ENCODE peak calls at places on chromosomes 12 and 14, in four cellular contexts. H is tibial artery; Z is CD4-positive, alpha-beta memory T cell; P is aorta. Y is an unnamed sample. For H3K27me3, the result is how much of the 10 kb centered on the place peaks cover.

GRCh38 chr12:53806689-53807088 is 54.9 kb upstream of the CISTR start:
- DNase-seq in H (no peak), Z (no peak), P (no peak), Y (no peak)

GRCh38 chr12:21773263-21773741 is 1.2 kb downstream of the KCNJ8 start:
- DNase-seq in H (peak), Z (no peak), P (peak), Y (no peak)

GRCh38 chr14:38078393-38078792 is 129.3 kb upstream of the SSTR1 start:
- DNase-seq in H (no peak), Z (peak), P (no peak), Y (no peak)

GRCh38 chr14:78697341-78697740 is 527.2 kb downstream of the NRXN3 start:
- DNase-seq in H (no peak), Z (no peak), P (no peak), Y (no peak)

GRCh38 chr12:96352161-96352835 is 47.9 kb downstream of the CDK17 start:
- DNase-seq in H (no peak), Z (no peak), P (no peak), Y (no peak)

GRCh38 chr12:95877622-95878021 is 18.9 kb downstream of the SNRPF start:
- DNase-seq in H (no peak), Z (no peak), P (no peak), Y (no peak)

GRCh38 chr12:104686196-104686595 is 229.4 kb downstream of the CHST11 start:
- DNase-seq in H (no peak), Z (no peak), P (no peak), Y (no peak)

GRCh38 chr12:119678459-119678858 is 10.5 kb downstream of the PRKAB1 start:
- DNase-seq in H (no peak), Z (no peak), P (no peak), Y (no peak)

GRCh38 chr12:99611117-99611516 is 36.4 kb upstream of the GARIN6 start:
- DNase-seq in H (no peak), Z (no peak), P (no peak), Y (no peak)

GRCh38 chr14:87497301-87497700 is 495.7 kb downstream of the GALC start:
- DNase-seq in H (no peak), Z (no peak), P (no peak), Y (no peak)

GRCh38 chr14:103398427-103399195 is 13.4 kb downstream of the MARK3 start:
- DNase-seq in H (no peak), Z (no peak), P (no peak), Y (no peak)

GRCh38 chr12:51389302-51389999 is 1.8 kb downstream of the GALNT6 start:
- DNase-seq in H (peak), Z (no peak), P (no peak), Y (peak)

GRCh38 chr12:89470741-89471504 is 53.7 kb downstream of the GALNT4 start:
- DNase-seq in H (no peak), Z (peak), P (no peak), Y (no peak)

GRCh38 chr12:127118251-127118650 is 1148.7 kb upstream of the TMEM132C start:
- DNase-seq in H (no peak), Z (no peak), P (no peak), Y (no peak)

GRCh38 chr14:69354383-69355154 is 43.5 kb downstream of the ERH start:
- DNase-seq in H (no peak), Z (peak), P (no peak), Y (peak)

GRCh38 chr12:40942326-40942725 is 245.8 kb upstream of the PDZRN4 start:
- DNase-seq in H (no peak), Z (no peak), P (no peak), Y (no peak)

GRCh38 chr12:45583011-45583657 is 146.4 kb upstream of the ARID2 start:
- DNase-seq in H (no peak), Z (no peak), P (no peak), Y (no peak)

GRCh38 chr12:93306636-93307035 is 71.1 kb upstream of the NUDT4 start:
- DNase-seq in H (no peak), Z (no peak), P (no peak), Y (no peak)

GRCh38 chr14:58298880-58299664 is 717 bp downstream of the ARID4A start:
- DNase-seq in H (peak), Z (peak), P (peak), Y (peak)

GRCh38 chr12:32587536-32588346 is 91.4 kb upstream of the DNM1L start:
- DNase-seq in H (no peak), Z (no peak), P (no peak), Y (no peak)

GRCh38 chr12:42638697-42639096 is 49.2 kb upstream of the PRICKLE1 start:
- DNase-seq in H (no peak), Z (no peak), P (no peak), Y (no peak)

GRCh38 chr14:50766338-50766886 is 64.5 kb downstream of the NIN start:
- DNase-seq in H (no peak), Z (no peak), P (no peak), Y (no peak)

GRCh38 chr12:10395390-10395998 is 5.7 kb upstream of the KLRK1 start:
- DNase-seq in H (no peak), Z (no peak), P (no peak), Y (peak)

GRCh38 chr14:65728604-65729003 is 316.1 kb downstream of the FUT8 start:
- DNase-seq in H (no peak), Z (no peak), P (no peak), Y (no peak)

GRCh38 chr14:76926521-76927251 is 100.5 kb downstream of the LRRC74A start:
- DNase-seq in H (peak), Z (peak), P (peak), Y (no peak)

GRCh38 chr14:101227611-101228594 is 324.4 kb upstream of the RTL1 start:
- DNase-seq in H (peak), Z (no peak), P (peak), Y (no peak)

GRCh38 chr12:34033628-34034296 is 11.5 kb downstream of the ALG10 start:
- DNase-seq in H (no peak), Z (peak), P (no peak), Y (no peak)

GRCh38 chr14:64826333-64826732 is 53.4 kb downstream of the SPTB start:
- DNase-seq in H (no peak), Z (no peak), P (no peak), Y (no peak)

GRCh38 chr12:6182279-6182898 is 17.8 kb upstream of the CD9 start:
- DNase-seq in H (peak), Z (no peak), P (peak), Y (no peak)

GRCh38 chr14:101595887-101596721 is 34.8 kb downstream of the DIO3 start:
- DNase-seq in H (no peak), Z (peak), P (no peak), Y (no peak)

GRCh38 chr12:26871985-26872384 is 39.0 kb upstream of the ITPR2 start:
- DNase-seq in H (no peak), Z (no peak), P (no peak), Y (peak)

GRCh38 chr12:88242161-88242925 is 100.2 kb downstream of the TMTC3 start:
- DNase-seq in H (no peak), Z (no peak), P (no peak), Y (no peak)

GRCh38 chr12:105109465-105110212 is 2.1 kb downstream of the WASHC4 start:
- DNase-seq in H (no peak), Z (no peak), P (no peak), Y (peak)

GRCh38 chr12:106837782-106838181 is 63.3 kb downstream of the RIC8B start:
- DNase-seq in H (no peak), Z (no peak), P (no peak), Y (no peak)

GRCh38 chr12:102642199-102642598 is 161.8 kb upstream of the IGF1 start:
- DNase-seq in H (no peak), Z (no peak), P (no peak), Y (no peak)

GRCh38 chr14:66507181-66507721 is 696 bp upstream of the GPHN start:
- DNase-seq in H (no peak), Z (no peak), P (no peak), Y (no peak)

GRCh38 chr12:50555471-50555885 is 50.7 kb downstream of the DIP2B start:
- DNase-seq in H (no peak), Z (no peak), P (no peak), Y (no peak)

GRCh38 chr12:107461222-107461980 is 224.2 kb upstream of the PWP1 start:
- DNase-seq in H (no peak), Z (no peak), P (peak), Y (no peak)

GRCh38 chr12:102902093-102902492 is 15.0 kb downstream of the PAH start:
- DNase-seq in H (no peak), Z (no peak), P (no peak), Y (no peak)

DNA sequence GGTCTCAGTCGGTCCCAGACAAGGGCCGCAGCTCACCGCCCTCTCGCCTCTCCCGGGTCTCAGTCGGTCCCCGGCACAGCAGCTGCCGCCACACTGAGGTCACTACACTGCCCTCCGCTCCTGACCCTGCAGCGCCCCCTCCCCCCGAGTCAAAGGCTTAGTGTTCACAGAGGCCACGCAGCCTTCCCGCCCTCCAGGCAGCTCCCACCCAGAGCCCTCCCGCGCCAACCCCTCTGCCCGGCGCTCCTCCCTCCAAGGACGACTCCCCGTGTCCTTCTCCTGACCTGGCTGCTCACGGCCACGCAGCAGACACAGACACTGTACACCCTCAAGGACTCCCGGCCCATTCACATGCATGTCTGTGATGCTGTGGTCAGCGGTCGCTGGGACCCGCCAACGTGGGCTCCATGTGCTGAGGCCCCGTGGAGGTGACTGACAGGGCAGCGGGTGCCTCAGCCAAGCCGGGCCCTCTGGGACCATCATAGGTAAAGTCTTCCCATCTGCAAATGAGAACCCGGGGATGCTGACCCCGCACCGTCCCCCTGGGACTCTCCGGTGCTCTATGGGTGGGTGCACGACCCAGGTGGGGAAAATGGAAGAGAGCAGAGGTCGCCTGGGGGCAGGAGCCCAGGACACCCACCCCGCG is 16.3 kb upstream of the GALNT9 start:
- DNase-seq in H (no peak), Z (no peak), P (no peak), Y (no peak)
- H3K27me3 ChIP-seq in H (under half), Z (under half), P (under half), Y (under half)

DNA sequence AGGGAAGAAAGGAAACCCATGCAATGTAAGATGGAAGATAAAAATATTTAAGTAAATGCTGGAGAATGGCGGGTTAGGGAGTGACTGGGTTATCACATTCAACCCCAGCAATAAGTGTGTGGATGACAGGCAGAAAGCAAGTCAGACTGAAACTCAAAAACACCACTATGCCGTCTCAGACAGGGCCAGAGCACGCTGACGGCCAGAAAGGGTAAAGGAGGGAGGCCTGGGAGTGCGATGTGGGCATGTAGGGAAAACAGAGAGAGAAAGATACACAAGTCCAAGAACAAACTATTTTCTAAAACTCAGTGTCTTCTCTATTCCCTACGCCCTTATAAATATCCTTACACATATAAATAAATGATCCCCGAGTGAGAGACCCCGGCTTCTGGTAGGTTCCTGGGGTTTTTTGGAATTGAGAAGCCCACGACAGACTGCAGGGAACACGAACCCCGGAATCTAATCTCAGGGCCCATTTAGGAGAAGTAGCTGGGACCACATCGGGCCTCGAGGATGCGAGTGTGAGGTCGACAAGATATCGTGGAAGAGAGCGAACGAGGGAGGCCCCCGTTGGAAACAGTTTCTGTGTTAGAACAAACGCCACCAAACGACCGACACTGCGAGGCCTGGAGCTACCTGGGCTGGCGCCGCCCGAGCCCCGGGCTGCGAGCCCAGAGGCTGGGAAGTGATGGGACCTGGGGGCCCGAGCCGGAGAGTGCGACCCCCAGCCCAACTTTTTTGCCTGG is 744 bp upstream of the OTX2 start:
- DNase-seq in H (no peak), Z (no peak), P (no peak), Y (no peak)
- H3K27me3 ChIP-seq in H (under half), Z (under half), P (under half), Y (under half)

GRCh38 chr14:28778718-28779117 is 12.1 kb downstream of the FOXG1 start:
- DNase-seq in H (no peak), Z (no peak), P (no peak), Y (no peak)
- H3K27me3 ChIP-seq in H (under half), Z (under half), P (under half), Y (under half)

GRCh38 chr14:104561124-104561531 is 18.4 kb upstream of the C14orf180 start:
- DNase-seq in H (no peak), Z (no peak), P (no peak), Y (no peak)
- H3K27me3 ChIP-seq in H (under half), Z (under half), P (under half), Y (under half)

GRCh38 chr12:2410490-2410889 is 357.7 kb downstream of the CACNA1C start:
- DNase-seq in H (peak), Z (no peak), P (no peak), Y (no peak)
- H3K27me3 ChIP-seq in H (under half), Z (under half), P (under half), Y (under half)

GRCh38 chr12:114439306-114439705 is 33.4 kb upstream of the TBX5 start:
- DNase-seq in H (no peak), Z (no peak), P (no peak), Y (no peak)
- H3K27me3 ChIP-seq in H (under half), Z (under half), P (under half), Y (under half)

DNA sequence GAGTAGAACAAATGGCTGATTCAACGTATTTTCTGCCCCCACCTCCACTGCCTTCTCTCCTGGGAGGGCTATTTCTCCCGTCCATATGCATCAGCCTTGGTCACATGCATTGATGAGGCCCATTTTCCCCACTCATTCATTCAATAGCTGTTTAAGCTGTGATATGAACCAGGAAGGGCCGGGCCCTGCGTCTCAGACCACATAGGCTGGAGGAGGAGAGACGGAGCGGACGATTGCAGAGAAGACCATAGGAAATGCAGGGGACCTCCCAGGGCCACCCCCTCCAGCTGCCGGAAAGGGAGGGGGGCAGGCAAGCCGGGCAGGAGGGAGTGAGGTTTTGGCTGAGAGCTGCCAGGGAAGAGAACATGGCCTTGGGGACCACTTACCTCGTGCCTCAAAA is 104.4 kb upstream of the TMEM132D start:
- DNase-seq in H (no peak), Z (no peak), P (no peak), Y (no peak)
- H3K27me3 ChIP-seq in H (under half), Z (under half), P (under half), Y (under half)

Y was measured in GM06990.